ENCODE peak calls at places on chromosomes 5 and 9, in five cellular contexts. I is AG10803, Y is brain microvascular endothelial cell, M is AG09309, Q is tibial artery. S is an unnamed sample.
A peak's percentile ranks its signal among the peaks of the same experiment; 100 is the strongest.

GRCh38 chr5:72197393-72197792 is 90.1 kb downstream of the MAP1B start:
- DNase-seq in Q (peak; percentile 57), M (no peak), I (no peak), Y (no peak), S (no peak)

GRCh38 chr5:145946112-145946861 is 9.9 kb downstream of the SH3RF2 start:
- DNase-seq in M (peak; percentile 60), Q (no peak), I (peak; percentile 78), Y (peak; percentile 56), S (peak; percentile 55)

GRCh38 chr5:151213803-151214613 is 9.9 kb downstream of the CCDC69 start:
- DNase-seq in Q (peak; percentile 88), M (no peak), I (peak; percentile 23), Y (peak; percentile 7), S (no peak)

GRCh38 chr5:106401561-106401960 is 1269.2 kb downstream of the EFNA5 start:
- DNase-seq in Y (no peak), M (no peak), Q (no peak), I (no peak), S (no peak)

GRCh38 chr5:176530983-176531901 is 6.0 kb downstream of the RNF44 start:
- DNase-seq in M (no peak), Q (no peak), Y (no peak), I (no peak), S (peak; percentile 60)

GRCh38 chr5:110104728-110105127 is 415.0 kb downstream of the MAN2A1 start:
- DNase-seq in Y (no peak), M (no peak), I (peak; percentile 31), Q (no peak), S (no peak)

GRCh38 chr5:122741681-122742080 is 33.2 kb upstream of the SNX2 start:
- DNase-seq in Y (peak; percentile 23), Q (no peak), I (no peak), M (no peak), S (no peak)

GRCh38 chr5:174501461-174502069 is 222.8 kb upstream of the MSX2 start:
- DNase-seq in I (peak; percentile 37), M (peak; percentile 69), Y (no peak), Q (no peak), S (peak; percentile 23)

GRCh38 chr9:132773093-132773492 is 102.8 kb downstream of the GTF3C4 start:
- DNase-seq in M (no peak), I (no peak), Q (no peak), Y (no peak), S (no peak)

GRCh38 chr5:93874491-93874890 is 133.1 kb upstream of the POU5F2 start:
- DNase-seq in Y (no peak), M (no peak), I (no peak), Q (no peak), S (no peak)

GRCh38 chr9:130268521-130269131 is 3.1 kb downstream of the HMCN2 start:
- DNase-seq in Y (no peak), I (no peak), M (no peak), Q (no peak), S (no peak)

GRCh38 chr9:65410926-65411325 is 125.9 kb upstream of the FOXD4L5 start:
- DNase-seq in M (no peak), I (no peak), Y (no peak), Q (no peak), S (no peak)

GRCh38 chr5:64206653-64207052 is 41.0 kb downstream of the RNF180 start:
- DNase-seq in Q (no peak), M (no peak), I (no peak), Y (no peak), S (no peak)

GRCh38 chr5:136699661-136700060 is 334.3 kb upstream of the TRPC7 start:
- DNase-seq in I (no peak), M (no peak), Y (no peak), Q (no peak), S (no peak)

GRCh38 chr9:105426657-105427056 is 21.2 kb upstream of the FSD1L start:
- DNase-seq in M (no peak), Y (no peak), I (no peak), Q (no peak), S (no peak)

GRCh38 chr5:140114341-140115185 is 654 bp downstream of the PURA start:
- DNase-seq in M (no peak), I (peak; percentile 52), Y (peak; percentile 47), Q (peak; percentile 47), S (no peak)

GRCh38 chr5:17061973-17062470 is 125.9 kb upstream of the MYO10 start:
- DNase-seq in I (no peak), Y (no peak), M (no peak), Q (no peak), S (no peak)

GRCh38 chr5:141997358-141998006 is 15.3 kb downstream of the GNPDA1 start:
- DNase-seq in Y (no peak), I (no peak), Q (no peak), M (no peak), S (no peak)

GRCh38 chr9:109781541-109782197 is 1.7 kb downstream of the PALM2AKAP2 start:
- DNase-seq in I (peak; percentile 42), M (no peak), Y (no peak), Q (peak; percentile 48), S (no peak)

GRCh38 chr9:118809160-118809625 is 560.0 kb downstream of the BRINP1 start:
- DNase-seq in I (no peak), Q (no peak), Y (no peak), M (no peak), S (no peak)
- H3K4me3 ChIP-seq in I (no peak overlapping the region), Q (no peak overlapping the region), Y (no peak overlapping the region), M (no peak overlapping the region), S (no peak overlapping the region)

GRCh38 chr5:154782812-154783592 is 27.8 kb downstream of the LARP1 start:
- DNase-seq in Y (no peak), Q (no peak), I (peak; percentile 16), M (no peak), S (no peak)
- H3K4me3 ChIP-seq in Y (no peak overlapping the region), Q (no peak overlapping the region), I (no peak overlapping the region), M (no peak overlapping the region), S (no peak overlapping the region)

DNA sequence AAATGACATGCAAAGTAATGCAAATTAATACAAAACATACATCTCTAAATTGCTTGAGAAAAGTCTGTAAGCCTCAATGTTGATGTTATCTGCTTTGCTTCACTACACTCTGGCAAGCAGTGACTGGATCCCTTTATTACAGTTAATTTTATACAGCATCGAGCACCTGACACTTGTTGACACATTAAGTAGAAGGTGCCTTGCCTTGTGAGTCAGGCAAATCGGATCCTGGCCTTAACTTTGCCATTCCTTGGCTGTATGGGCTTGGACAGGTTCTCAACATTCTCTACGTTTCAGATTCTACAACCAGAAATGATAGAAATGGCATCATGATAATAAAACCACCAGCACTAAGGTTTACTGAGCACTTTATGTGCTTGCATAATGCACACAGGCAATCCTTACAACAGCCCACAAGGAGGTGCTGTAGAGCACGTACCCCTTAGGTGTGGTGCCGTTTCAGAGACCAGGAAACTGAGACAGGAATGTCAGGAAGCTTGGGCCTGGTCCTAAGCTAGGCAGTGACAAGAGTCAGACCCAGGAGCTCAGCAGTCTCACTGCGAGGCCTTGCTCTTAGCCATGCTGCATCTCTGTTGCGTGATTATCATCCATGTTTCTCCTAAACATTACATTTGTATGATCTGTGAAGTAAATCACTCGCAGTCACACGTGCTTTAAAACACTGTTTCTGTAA is 2.6 kb downstream of the GCNT4 start:
- DNase-seq in I (peak; percentile 63), M (no peak), Q (peak; percentile 41), Y (peak; percentile 44), S (no peak)
- H3K4me3 ChIP-seq in I (peak overlapping the region; percentile 68), M (no peak overlapping the region), Q (no peak overlapping the region), Y (no peak overlapping the region), S (no peak overlapping the region)

GRCh38 chr9:13142776-13143175 is 136.7 kb downstream of the MPDZ start:
- DNase-seq in Y (no peak), I (no peak), Q (no peak), M (no peak), S (no peak)
- H3K4me3 ChIP-seq in Y (no peak overlapping the region), I (no peak overlapping the region), Q (no peak overlapping the region), M (no peak overlapping the region), S (no peak overlapping the region)

DNA sequence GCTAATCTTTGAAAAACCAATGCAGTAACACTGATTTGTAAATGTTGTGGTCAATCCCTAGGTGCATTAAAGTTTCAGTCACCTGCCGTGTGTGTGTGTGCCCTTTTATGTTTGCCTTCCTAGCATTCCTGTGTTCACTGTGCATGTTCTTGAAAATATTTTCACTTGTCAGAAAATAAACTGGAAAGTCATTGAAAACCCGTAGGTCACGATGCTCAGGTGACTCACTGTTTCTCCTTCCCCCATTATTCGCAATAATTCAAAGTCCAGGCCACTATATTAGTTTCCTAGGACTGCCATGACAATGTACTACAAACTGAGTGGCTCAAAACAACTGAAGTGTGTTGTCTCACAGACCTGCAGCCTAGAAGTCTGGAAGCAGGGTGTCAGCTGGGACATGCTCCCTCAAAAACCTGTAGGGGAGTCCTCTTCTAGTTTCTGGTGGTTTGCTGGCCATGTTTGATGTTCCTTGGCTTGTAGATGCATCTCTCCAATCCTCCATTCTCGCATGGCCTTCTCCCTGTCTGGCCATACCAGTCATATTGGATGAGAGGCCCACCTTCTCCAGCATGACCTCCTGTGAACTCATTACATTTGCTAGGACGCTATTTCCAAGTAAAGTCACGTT is 29.3 kb downstream of the MARVELD2 start:
- DNase-seq in Y (no peak), I (no peak), M (no peak), Q (no peak), S (no peak)
- H3K4me3 ChIP-seq in Y (no peak overlapping the region), I (no peak overlapping the region), M (no peak overlapping the region), Q (no peak overlapping the region), S (no peak overlapping the region)

GRCh38 chr5:376951-377325 is 55.4 kb downstream of the AHRR start:
- DNase-seq in Y (no peak), M (no peak), Q (no peak), I (no peak), S (no peak)
- H3K4me3 ChIP-seq in Y (no peak overlapping the region), M (no peak overlapping the region), Q (no peak overlapping the region), I (no peak overlapping the region), S (no peak overlapping the region)

GRCh38 chr5:138849439-138849838 is 25.7 kb downstream of the LRRTM2 start:
- DNase-seq in Q (no peak), M (no peak), I (no peak), Y (no peak), S (no peak)
- H3K4me3 ChIP-seq in Q (no peak overlapping the region), M (no peak overlapping the region), I (no peak overlapping the region), Y (no peak overlapping the region), S (no peak overlapping the region)

GRCh38 chr9:5626727-5627634 is 1.9 kb upstream of the RIC1 start:
- DNase-seq in I (peak; percentile 89), M (peak; percentile 60), Q (peak; percentile 74), Y (peak; percentile 38), S (peak; percentile 68)

GRCh38 chr9:5621327-5621726 is 7.6 kb upstream of the RIC1 start:
- DNase-seq in I (peak; percentile 50), M (no peak), Y (peak; percentile 84), Q (no peak), S (peak; percentile 83)

GRCh38 chr9:5625916-5626315 is 3.0 kb upstream of the RIC1 start:
- DNase-seq in I (no peak), M (no peak), Q (no peak), Y (no peak), S (no peak)

GRCh38 chr9:5622019-5622418 is 6.9 kb upstream of the RIC1 start:
- DNase-seq in Y (peak; percentile 68), I (peak; percentile 93), Q (no peak), M (peak; percentile 82), S (peak; percentile 60)

DNA sequence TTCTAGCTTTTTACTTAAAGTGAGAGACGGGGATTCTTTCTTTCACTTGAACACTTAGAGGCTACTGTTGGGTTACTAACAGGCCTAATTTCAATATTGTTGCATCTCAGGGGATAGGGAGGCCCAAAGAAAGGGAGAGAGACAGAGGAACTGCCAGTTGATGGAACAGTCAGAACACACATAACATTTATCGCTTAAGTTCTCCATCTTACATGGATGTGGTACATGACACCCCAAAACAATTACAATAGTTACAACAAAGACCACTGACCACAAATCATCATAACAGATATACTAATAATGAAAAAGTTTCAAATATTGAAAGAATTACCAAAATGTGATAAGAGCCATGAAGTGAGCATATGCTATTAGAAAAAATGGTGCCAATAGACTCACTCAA is 4.3 kb upstream of the RIC1 start:
- DNase-seq in Y (no peak), M (no peak), Q (no peak), I (no peak), S (no peak)
- H3K4me3 ChIP-seq in Y (no peak overlapping the region), M (no peak overlapping the region), Q (no peak overlapping the region), I (no peak overlapping the region), S (no peak overlapping the region)

S was measured in skeletal muscle cell.